ENCODE peak calls at places on chromosomes 16 and 17, in six cellular contexts. J is tibial artery, Q is neural crest cell, N is neural progenitor cell, E is GM10248, V is gastrocnemius medialis. F is an unnamed sample.

GRCh38 chr16:86396918-86397317 is 113.4 kb upstream of the FOXF1 start:
- DNase-seq in J (no peak), V (no peak), E (no peak), N (no peak), Q (no peak), F (no peak)

GRCh38 chr17:51231999-51232398 is 27.9 kb downstream of the MBTD1 start:
- DNase-seq in V (no peak), N (no peak), J (no peak), Q (no peak), E (no peak), F (no peak)

GRCh38 chr17:61517843-61518606 is 65.8 kb downstream of the TBX4 start:
- DNase-seq in V (no peak), J (no peak), N (no peak), Q (no peak), E (no peak), F (no peak)

GRCh38 chr17:49548506-49549310 is 27.0 kb upstream of the NXPH3 start:
- DNase-seq in J (no peak), E (peak), N (peak), V (no peak), Q (no peak), F (no peak)

GRCh38 chr17:32305049-32305448 is 36.9 kb downstream of the C17orf75 start:
- DNase-seq in N (no peak), E (no peak), V (no peak), J (no peak), Q (no peak), F (no peak)

GRCh38 chr17:9729034-9729650 is 62.2 kb downstream of the DHRS7C start:
- DNase-seq in N (peak), V (no peak), E (peak), J (no peak), Q (no peak), F (peak)

GRCh38 chr16:53745753-53746258 is 41.9 kb downstream of the FTO start:
- DNase-seq in Q (no peak), V (no peak), N (no peak), E (no peak), J (no peak), F (no peak)

GRCh38 chr17:71975998-71976649 is 144.7 kb upstream of the SOX9 start:
- DNase-seq in E (no peak), V (peak), N (peak), J (peak), Q (peak), F (no peak)

GRCh38 chr16:89324056-89325010 is 106.8 kb downstream of the ZNF778 start:
- DNase-seq in E (peak), Q (no peak), V (no peak), N (no peak), J (no peak), F (no peak)

GRCh38 chr17:17942846-17943245 is 29.4 kb downstream of the TOM1L2 start:
- DNase-seq in Q (no peak), E (no peak), N (no peak), J (no peak), V (no peak), F (no peak)

GRCh38 chr16:49557070-49557446 is 183.5 kb downstream of the C16orf78 start:
- DNase-seq in J (no peak), Q (peak), V (no peak), N (peak), E (no peak), F (peak)

GRCh38 chr17:57295526-57296023 is 39.3 kb downstream of the MSI2 start:
- DNase-seq in V (no peak), E (no peak), N (no peak), Q (no peak), J (no peak), F (no peak)

GRCh38 chr17:47730681-47731080 is 2.4 kb upstream of the TBX21 start:
- DNase-seq in V (no peak), E (no peak), J (no peak), Q (no peak), N (no peak), F (no peak)

GRCh38 chr17:56653877-56654276 is 60.4 kb downstream of the NOG start:
- DNase-seq in E (peak), V (no peak), J (no peak), Q (peak), N (peak), F (no peak)

GRCh38 chr17:56833023-56833811 is 503 bp downstream of the C17orf67 start:
- DNase-seq in J (peak), Q (peak), V (no peak), N (peak), E (peak), F (no peak)

GRCh38 chr17:4631836-4632582 is 9.5 kb downstream of the ALOX15 start:
- DNase-seq in V (no peak), N (peak), E (no peak), J (no peak), Q (no peak), F (no peak)

GRCh38 chr17:8016632-8017424 is 14.4 kb downstream of the GUCY2D start:
- DNase-seq in E (peak), N (peak), J (peak), V (no peak), Q (peak), F (no peak)

GRCh38 chr17:42179911-42180410 is 981 bp downstream of the KCNH4 start:
- DNase-seq in N (peak), E (peak), Q (peak), J (no peak), V (no peak), F (no peak)

GRCh38 chr16:55542459-55543082 is 23.9 kb upstream of the CAPNS2 start:
- DNase-seq in E (no peak), V (no peak), J (no peak), Q (no peak), N (no peak), F (no peak)

GRCh38 chr16:67593288-67593687 is 31.0 kb downstream of the CTCF start:
- DNase-seq in V (no peak), Q (no peak), N (peak), J (no peak), E (no peak), F (no peak)

GRCh38 chr17:48672340-48672739 is 46.2 kb upstream of the HOXB9 start:
- DNase-seq in V (no peak), N (no peak), Q (no peak), J (no peak), E (no peak), F (no peak)

GRCh38 chr17:83053779-83054451 is 25.5 kb upstream of the METRNL start:
- DNase-seq in Q (no peak), N (no peak), J (peak), E (no peak), V (peak), F (no peak)

GRCh38 chr17:36727577-36727976 is 126.2 kb downstream of the MRM1 start:
- DNase-seq in V (no peak), J (no peak), N (peak), E (no peak), Q (no peak), F (no peak)

GRCh38 chr16:12201216-12201615 is 224.7 kb downstream of the SNX29 start:
- DNase-seq in Q (no peak), J (no peak), E (no peak), N (no peak), V (no peak), F (no peak)

GRCh38 chr16:4324479-4324868 is 8.6 kb downstream of the GLIS2 start:
- DNase-seq in J (no peak), V (no peak), N (no peak), Q (no peak), E (no peak), F (no peak)

GRCh38 chr17:62630365-62631085 is 3.1 kb downstream of the MRC2 start:
- DNase-seq in N (no peak), Q (no peak), E (peak), V (no peak), J (no peak), F (no peak)

DNA sequence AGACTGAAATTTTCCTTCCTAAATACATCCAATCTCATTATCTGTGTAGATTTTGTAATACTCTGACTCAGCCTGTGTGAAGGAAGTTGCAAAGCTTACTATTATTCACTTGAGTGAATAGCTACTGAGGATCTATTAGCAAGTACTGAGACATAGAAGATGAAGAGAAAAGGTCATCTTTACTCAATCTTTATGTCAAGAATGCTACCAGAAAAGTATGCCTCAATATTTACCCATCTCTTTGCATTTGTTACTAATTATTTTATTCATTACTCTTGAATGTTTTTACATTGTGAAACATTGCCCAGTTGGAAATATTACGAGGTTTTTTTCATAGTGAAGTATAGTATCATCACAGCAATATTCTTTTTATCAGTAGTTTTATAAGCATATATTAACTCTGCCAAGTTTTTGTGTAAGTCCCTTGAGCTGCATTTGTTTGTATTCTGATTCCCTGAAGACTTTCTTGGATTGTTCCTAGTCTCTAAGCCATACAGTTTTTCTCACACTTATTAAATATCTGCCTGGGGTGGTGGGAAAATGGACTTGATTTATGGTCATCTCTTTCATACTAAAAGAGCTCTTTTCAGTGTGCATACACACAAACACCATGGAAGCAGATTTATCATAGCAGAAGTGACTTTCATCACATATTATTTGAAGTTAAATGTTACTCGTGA is 110.4 kb downstream of the MRTFB start:
- DNase-seq in V (no peak), E (no peak), Q (no peak), N (no peak), J (no peak), F (no peak)
- TF ChIP-seq CTCF in V (no peak), E (no peak), Q (no peak), N (no peak), J (no peak), F (no peak)

GRCh38 chr16:69937465-69937951 is 13.6 kb upstream of the CLEC18A start:
- DNase-seq in N (peak), E (no peak), Q (no peak), J (no peak), V (no peak), F (no peak)
- TF ChIP-seq CTCF in N (peak), E (no peak), Q (no peak), J (no peak), V (no peak), F (peak)

GRCh38 chr17:81197409-81197795 is 25.4 kb downstream of the CEP131 start:
- DNase-seq in V (no peak), E (no peak), Q (no peak), J (no peak), N (no peak), F (no peak)
- TF ChIP-seq CTCF in V (no peak), E (no peak), Q (no peak), J (no peak), N (no peak), F (no peak)

DNA sequence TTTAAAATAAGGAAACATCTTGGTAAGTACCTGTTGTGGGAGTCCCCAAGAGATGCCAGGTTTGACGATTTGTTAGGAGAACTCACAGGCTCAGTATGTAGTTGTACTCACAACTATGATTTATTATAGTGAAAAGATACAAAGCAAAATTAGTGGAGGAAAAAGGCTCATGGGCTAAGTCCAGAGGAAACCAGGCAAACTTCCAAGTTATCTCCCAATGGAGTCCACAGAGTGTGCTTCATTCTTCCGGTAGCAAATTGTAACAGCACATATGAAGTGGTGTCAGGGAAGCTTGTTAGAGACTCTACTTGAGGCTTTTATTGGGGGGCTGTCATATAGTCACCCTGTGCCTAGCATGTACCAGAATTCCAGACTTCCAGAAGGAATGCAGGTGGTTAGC is 2.3 kb downstream of the DDX19A start:
- DNase-seq in J (no peak), V (no peak), E (no peak), N (no peak), Q (no peak), F (no peak)
- TF ChIP-seq CTCF in J (no peak), V (no peak), E (no peak), N (no peak), Q (no peak), F (no peak)

DNA sequence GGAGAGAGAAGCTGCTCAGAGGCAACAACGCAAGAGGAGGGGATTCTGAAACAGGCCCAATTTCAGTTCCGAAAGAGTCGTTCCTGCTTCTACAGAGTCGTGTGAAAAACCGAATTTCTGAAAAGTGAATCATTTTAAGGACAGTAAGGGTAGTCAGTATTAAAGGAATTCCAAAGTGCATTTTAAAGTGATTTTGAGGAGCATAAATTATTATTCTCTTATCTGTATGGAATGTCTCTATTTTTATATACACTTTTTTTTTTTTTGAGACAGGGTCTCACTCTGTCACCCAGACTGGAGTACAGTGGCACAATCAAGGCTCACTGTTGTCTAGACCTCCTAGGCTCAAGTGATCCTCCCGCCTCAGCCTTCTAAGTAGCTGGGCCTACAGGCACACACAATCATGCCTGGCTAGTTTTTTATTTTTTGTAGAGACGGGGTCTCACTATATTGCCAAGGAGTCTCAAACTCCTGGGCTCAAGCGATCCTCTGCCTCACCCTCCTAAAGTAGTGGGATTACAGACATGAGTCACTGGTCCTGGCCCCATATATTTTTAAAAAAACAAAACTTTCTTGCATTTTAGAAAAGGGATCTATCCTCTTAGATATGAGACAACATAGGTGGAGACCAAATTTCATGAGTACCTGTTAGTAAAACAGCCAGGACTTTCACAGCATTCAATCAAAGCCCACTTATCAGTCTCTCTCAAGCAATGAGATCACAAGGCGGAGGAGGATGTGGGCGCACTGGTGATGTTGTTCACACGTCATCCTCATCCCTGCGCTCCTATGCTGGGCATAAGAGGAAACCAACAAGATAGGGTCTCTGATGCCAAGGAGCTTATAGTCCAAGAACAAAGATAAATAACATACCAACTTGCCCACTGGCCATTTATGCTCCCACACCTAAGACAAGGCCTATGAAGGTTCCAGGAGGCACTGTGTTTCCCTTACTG is 53.2 kb downstream of the SMG6 start:
- DNase-seq in E (no peak), V (no peak), J (no peak), N (no peak), Q (no peak), F (no peak)
- TF ChIP-seq CTCF in E (no peak), V (no peak), J (no peak), N (no peak), Q (no peak), F (no peak)

GRCh38 chr16:31129568-31130335 is 5.8 kb downstream of the PRSS8 start:
- DNase-seq in Q (no peak), V (no peak), J (no peak), E (no peak), N (no peak), F (no peak)
- TF ChIP-seq CTCF in Q (no peak), V (no peak), J (no peak), E (no peak), N (no peak), F (no peak)

DNA sequence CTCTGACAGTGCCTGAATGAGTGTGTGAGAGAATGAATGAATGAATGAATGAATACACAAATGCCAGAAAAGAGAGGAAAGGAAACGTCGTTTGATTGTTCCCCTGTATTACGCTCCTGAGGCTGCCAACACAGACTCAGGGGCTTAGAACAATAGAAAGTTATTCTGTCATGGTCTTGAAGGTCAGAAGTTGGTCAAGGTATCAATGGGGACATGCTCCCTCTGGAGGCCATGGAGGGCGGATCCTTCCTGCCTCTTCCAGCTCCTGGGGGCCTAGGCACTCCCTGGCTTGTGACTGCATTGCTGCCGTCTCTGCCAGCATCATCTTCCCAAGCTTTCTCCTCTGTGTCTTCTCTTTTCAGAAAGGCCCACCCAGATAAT is 1.5 kb upstream of the SLC38A8 start:
- DNase-seq in E (no peak), J (no peak), Q (no peak), V (no peak), N (peak), F (no peak)
- TF ChIP-seq CTCF in E (no peak), J (no peak), Q (peak), V (no peak), N (peak), F (peak)